ENCODE peak calls at places on chromosomes 2 and 18, in ten cellular contexts. R, Z, W, K, N, Q, E, J, V and T are unnamed samples.
A peak's percentile ranks its signal among the peaks of the same experiment; 100 is the strongest.

GRCh38 chr2:140348826-140349225 is 1568.6 kb upstream of the NXPH2 start:
- DNase-seq in R (no peak), W (no peak), V (no peak), J (no peak), Z (peak; percentile 2), Q (no peak), E (no peak), N (peak; percentile 67), K (no peak), T (peak; percentile 13)

GRCh38 chr18:30572214-30572613 is 470.3 kb downstream of the DSC3 start:
- DNase-seq in V (no peak), W (no peak), J (no peak), Q (no peak), E (no peak), N (no peak), K (no peak), R (no peak), Z (no peak), T (no peak)

GRCh38 chr18:57943723-57944122 is 100.3 kb upstream of the NEDD4L start:
- DNase-seq in V (no peak), E (peak; percentile 84), Q (no peak), K (no peak), W (peak; percentile 64), N (no peak), J (no peak), Z (no peak), R (no peak), T (no peak)

GRCh38 chr2:129758461-129759185 is 220.8 kb upstream of the RAB6C start:
- DNase-seq in E (no peak), N (peak; percentile 24), R (no peak), Q (no peak), Z (no peak), J (peak; percentile 51), W (no peak), V (peak; percentile 65), K (no peak), T (peak; percentile 8)

GRCh38 chr2:175135177-175135576 is 32.8 kb downstream of the ATF2 start:
- DNase-seq in K (no peak), J (no peak), Z (no peak), W (no peak), N (no peak), Q (no peak), V (no peak), R (no peak), E (no peak), T (no peak)

GRCh38 chr2:179447426-179447825 is 182.8 kb upstream of the SESTD1 start:
- DNase-seq in N (no peak), J (no peak), R (no peak), E (no peak), V (no peak), K (no peak), W (no peak), Z (no peak), Q (no peak), T (no peak)

GRCh38 chr2:64325852-64326577 is 127.9 kb upstream of the LGALSL start:
- DNase-seq in K (no peak), V (no peak), Z (no peak), J (no peak), N (no peak), E (no peak), R (no peak), W (peak; percentile 7), Q (no peak), T (no peak)

GRCh38 chr2:208142255-208142924 is 3.6 kb downstream of the CRYGB start:
- DNase-seq in E (peak; percentile 14), Q (peak; percentile 6), V (no peak), Z (no peak), R (peak; percentile 17), J (no peak), W (no peak), N (no peak), K (no peak), T (no peak)

GRCh38 chr2:1588994-1589611 is 155.2 kb downstream of the PXDN start:
- DNase-seq in Q (no peak), R (no peak), W (no peak), J (no peak), E (no peak), V (peak; percentile 13), K (no peak), Z (no peak), N (peak; percentile 40), T (no peak)

GRCh38 chr2:98486374-98486981 is 41.8 kb downstream of the INPP4A start:
- DNase-seq in J (no peak), V (no peak), R (no peak), E (no peak), W (no peak), K (no peak), N (no peak), Q (no peak), Z (no peak), T (no peak)

GRCh38 chr2:98487101-98487805 is 42.6 kb downstream of the INPP4A start:
- DNase-seq in Q (no peak), J (no peak), E (no peak), N (no peak), R (no peak), K (no peak), V (no peak), Z (no peak), W (no peak), T (no peak)

GRCh38 chr2:98489971-98490962 is 45.6 kb downstream of the INPP4A start:
- DNase-seq in E (no peak), R (no peak), Z (no peak), N (no peak), V (no peak), Q (no peak), W (no peak), K (no peak), J (no peak), T (no peak)

GRCh38 chr2:98487806-98488189 is 43.1 kb downstream of the INPP4A start:
- DNase-seq in R (peak; percentile 43), K (peak; percentile 26), Z (no peak), Q (peak; percentile 35), J (no peak), V (no peak), W (peak; percentile 36), E (peak; percentile 12), N (peak; percentile 70), T (peak; percentile 53)

GRCh38 chr2:98488252-98488651 is 43.6 kb downstream of the INPP4A start:
- DNase-seq in Q (no peak), E (no peak), R (no peak), W (no peak), Z (no peak), N (no peak), V (no peak), J (no peak), K (no peak), T (no peak)
- TF ChIP-seq CTCF in Q (no peak), E (no peak), R (no peak), W (no peak), Z (no peak), N (no peak), V (no peak), J (no peak), K (no peak), T (peak; percentile 18)

GRCh38 chr2:137050949-137051348 is 285.6 kb downstream of the THSD7B start:
- DNase-seq in K (no peak), V (no peak), Q (peak; percentile 10), Z (peak; percentile 9), R (peak; percentile 43), E (no peak), W (no peak), N (peak; percentile 47), J (no peak), T (no peak)
- TF ChIP-seq CTCF in K (no peak), V (no peak), Q (peak; percentile 8), Z (no peak), R (peak; percentile 20), E (no peak), W (peak; percentile 4), N (no peak), J (peak; percentile 44), T (peak; percentile 69)

GRCh38 chr2:24019729-24020128 is 9.8 kb downstream of the MFSD2B start:
- DNase-seq in E (no peak), V (no peak), R (no peak), K (no peak), N (no peak), Z (no peak), J (no peak), Q (no peak), W (no peak), T (no peak)

GRCh38 chr2:24022975-24023575 is 13.2 kb downstream of the MFSD2B start:
- DNase-seq in Q (no peak), Z (no peak), K (no peak), R (no peak), N (no peak), W (no peak), E (no peak), J (no peak), V (no peak), T (no peak)

GRCh38 chr2:24022324-24022974 is 12.6 kb downstream of the MFSD2B start:
- DNase-seq in Z (no peak), V (no peak), R (no peak), W (no peak), K (no peak), Q (no peak), E (no peak), J (no peak), N (no peak), T (no peak)

GRCh38 chr2:24024018-24024417 is 14.1 kb downstream of the MFSD2B start:
- DNase-seq in J (no peak), R (peak; percentile 26), V (no peak), Z (no peak), Q (no peak), K (peak; percentile 31), N (peak; percentile 44), W (no peak), E (peak; percentile 29), T (no peak)

DNA sequence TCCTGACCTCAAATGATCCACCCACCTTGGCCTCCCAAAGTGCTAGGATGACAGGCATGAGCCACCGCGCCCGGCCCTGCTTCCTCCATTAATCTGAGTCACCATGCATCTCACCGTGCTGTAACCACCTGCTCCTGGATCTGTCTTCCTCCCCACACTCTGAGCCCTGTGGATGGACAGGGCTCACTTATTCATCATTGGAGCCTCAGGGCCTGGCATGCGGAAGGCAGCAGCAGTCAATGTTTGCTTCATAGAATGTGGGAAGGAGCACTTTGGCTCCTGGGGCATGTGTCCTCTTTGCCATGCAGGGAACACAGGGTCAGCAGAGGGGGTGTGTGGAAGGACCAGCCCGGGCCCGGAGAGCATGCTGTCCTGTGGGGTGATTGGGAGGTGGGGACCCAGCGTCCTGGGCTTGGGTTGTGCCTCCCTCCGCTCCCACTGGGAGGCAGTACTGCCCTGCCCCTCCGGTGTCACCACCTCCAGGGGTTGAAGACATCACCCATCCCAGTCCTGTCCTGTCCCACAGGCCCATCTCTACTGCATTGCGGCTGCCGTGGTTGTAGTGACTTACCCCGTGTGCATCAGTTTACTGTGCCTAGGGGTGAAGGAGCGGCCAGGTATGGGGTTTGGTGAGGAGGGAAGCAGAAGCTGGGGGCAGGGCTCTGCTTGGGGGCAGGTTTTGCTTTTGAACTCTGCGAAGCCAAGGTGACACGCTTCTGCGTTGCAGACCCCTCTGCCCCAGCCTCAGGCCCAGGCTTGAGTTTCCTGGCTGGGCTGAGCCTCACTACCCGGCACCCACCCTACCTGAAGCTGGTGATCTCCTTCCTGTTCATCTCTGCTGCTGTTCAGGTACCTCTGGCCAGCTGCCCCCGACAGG is 11.5 kb downstream of the MFSD2B start:
- DNase-seq in K (peak; percentile 60), V (no peak), E (no peak), N (peak; percentile 87), Q (no peak), R (peak; percentile 79), J (no peak), Z (peak; percentile 17), W (peak; percentile 81), T (peak; percentile 44)
- TF ChIP-seq CTCF in K (peak; percentile 63), V (no peak), E (peak; percentile 20), N (peak; percentile 98), Q (peak; percentile 35), R (peak; percentile 51), J (peak; percentile 30), Z (peak; percentile 23), W (peak; percentile 99), T (no peak)

GRCh38 chr18:47215554-47216138 is 35.8 kb downstream of the SKOR2 start:
- DNase-seq in E (peak; percentile 52), V (no peak), Q (peak; percentile 47), N (peak; percentile 84), K (peak; percentile 7), W (peak; percentile 59), Z (peak; percentile 61), R (peak; percentile 61), J (no peak), T (no peak)
- TF ChIP-seq CTCF in E (peak; percentile 63), V (peak; percentile 59), Q (peak; percentile 32), N (peak; percentile 93), K (peak; percentile 60), W (peak; percentile 81), Z (peak; percentile 70), R (peak; percentile 59), J (peak; percentile 65), T (peak; percentile 55)